ENCODE peak calls at places on chromosomes 1 and 21, in ten cellular contexts. J is Daoy; V is hepatic stellate cell; S is left lung; D is AG09309; H is bronchial epithelial cell; O is NCI-H345; Q is stimulated activated CD4-positive, alpha-beta T cell treated with anti-CD3 and anti-CD28 coated beads, Interleukin-2, amount 100 ng/mL, for 48 hours; Z is anterior cingulate cortex; C is endothelial cell. N is an unnamed sample.

GRCh38 chr1:21845646-21846641 is 33.9 kb downstream of the LDLRAD2 start:
- DNase-seq in Q (no peak), V (no peak), H (no peak), C (no peak), Z (no peak), O (no peak), D (no peak), J (no peak), S (no peak), N (no peak)

GRCh38 chr21:30340714-30341573 is 3.5 kb upstream of the KRTAP27-1 start:
- DNase-seq in C (peak; percentile 48), S (no peak), Q (peak; percentile 32), Z (no peak), O (peak; percentile 15), D (no peak), H (peak; percentile 56), J (peak; percentile 51), V (peak; percentile 11), N (peak; percentile 66)

GRCh38 chr1:76285578-76286135 is 211.1 kb downstream of the ST6GALNAC3 start:
- DNase-seq in S (no peak), C (no peak), Q (no peak), D (no peak), H (no peak), V (no peak), Z (peak; percentile 13), O (no peak), J (no peak), N (no peak)

GRCh38 chr1:92475029-92475428 is 11.7 kb downstream of the GFI1 start:
- DNase-seq in O (no peak), C (no peak), D (no peak), Z (no peak), S (no peak), Q (no peak), V (no peak), J (no peak), H (no peak), N (no peak)

GRCh38 chr1:186078245-186078644 is 296.8 kb downstream of the TPR start:
- DNase-seq in H (peak; percentile 26), Q (no peak), O (no peak), C (no peak), V (no peak), D (no peak), S (no peak), J (no peak), Z (no peak), N (peak; percentile 10)

GRCh38 chr1:10992864-10993263 is 19.6 kb upstream of the TARDBP start:
- DNase-seq in D (no peak), Q (no peak), S (no peak), C (no peak), H (no peak), O (no peak), J (no peak), Z (no peak), V (no peak), N (no peak)

GRCh38 chr1:19689131-19689757 is 24.6 kb downstream of the HTR6 start:
- DNase-seq in S (no peak), Z (no peak), Q (no peak), J (no peak), H (no peak), C (no peak), D (no peak), O (no peak), V (no peak), N (no peak)

GRCh38 chr1:54976747-54977146 is 3.7 kb upstream of the TMEM61 start:
- DNase-seq in H (no peak), O (peak; percentile 80), Z (no peak), V (no peak), C (no peak), J (no peak), D (no peak), Q (no peak), S (no peak), N (no peak)

GRCh38 chr21:30620522-30620921 is at the start of gene KRTAP20-4:
- DNase-seq in C (no peak), Q (no peak), Z (no peak), H (no peak), O (no peak), J (no peak), D (no peak), V (no peak), S (no peak), N (no peak)

GRCh38 chr1:192573499-192573898 is 2.1 kb upstream of the RGS1 start:
- DNase-seq in V (peak; percentile 14), Q (no peak), D (no peak), J (peak; percentile 45), Z (no peak), C (no peak), O (no peak), S (no peak), H (peak; percentile 30), N (no peak)

GRCh38 chr1:193755441-193755840 is 569.0 kb upstream of the B3GALT2 start:
- DNase-seq in V (no peak), H (no peak), Q (no peak), C (no peak), S (no peak), O (no peak), Z (no peak), D (no peak), J (no peak), N (no peak)

GRCh38 chr1:205259998-205260397 is 32.3 kb downstream of the TMCC2 start:
- DNase-seq in C (no peak), Q (no peak), S (no peak), J (no peak), O (no peak), Z (no peak), V (no peak), D (no peak), H (no peak), N (no peak)

GRCh38 chr1:178230881-178231409 is 137.0 kb downstream of the RASAL2 start:
- DNase-seq in Q (no peak), V (no peak), C (no peak), O (no peak), D (no peak), Z (no peak), J (no peak), S (no peak), H (no peak), N (no peak)

GRCh38 chr1:65471901-65472332 is 51.4 kb downstream of the LEPR start:
- DNase-seq in Q (no peak), H (no peak), D (peak; percentile 33), J (no peak), V (no peak), O (no peak), S (no peak), Z (no peak), C (no peak), N (no peak)

GRCh38 chr1:214377886-214378285 is 96.9 kb downstream of the SMYD2 start:
- DNase-seq in Q (no peak), H (no peak), Z (no peak), O (no peak), D (no peak), S (no peak), C (no peak), V (peak; percentile 82), J (peak; percentile 70), N (no peak)

GRCh38 chr1:18532390-18533170 is 51.9 kb downstream of the KLHDC7A start:
- DNase-seq in Z (no peak), V (no peak), J (no peak), Q (no peak), D (no peak), H (no peak), S (no peak), O (no peak), C (no peak), N (no peak)

GRCh38 chr1:172241540-172241939 is 178.9 kb upstream of the C1orf105 start:
- DNase-seq in Z (no peak), S (no peak), H (no peak), O (no peak), J (no peak), Q (no peak), D (no peak), C (no peak), V (no peak), N (no peak)

GRCh38 chr1:53526451-53527101 is 67.4 kb downstream of the DMRTB1 start:
- DNase-seq in C (no peak), H (no peak), S (peak; percentile 57), Q (no peak), D (peak; percentile 27), V (peak; percentile 99), O (no peak), Z (no peak), J (no peak), N (no peak)

GRCh38 chr21:14737922-14738321 is 191.8 kb upstream of the SAMSN1 start:
- DNase-seq in C (peak; percentile 7), J (peak; percentile 4), D (no peak), H (peak; percentile 59), O (no peak), Q (peak; percentile 43), Z (no peak), S (no peak), V (no peak), N (peak; percentile 4)

GRCh38 chr1:229221106-229222019 is 49.5 kb upstream of the RAB4A start:
- DNase-seq in H (peak; percentile 76), O (peak; percentile 96), C (no peak), V (no peak), Q (no peak), D (no peak), Z (no peak), J (peak; percentile 65), S (no peak), N (no peak)

GRCh38 chr1:239909894-239910293 is 181.8 kb upstream of the FMN2 start:
- DNase-seq in S (peak; percentile 81), C (no peak), D (peak; percentile 85), J (peak; percentile 50), H (peak; percentile 39), V (no peak), O (no peak), Q (no peak), Z (no peak), N (no peak)

GRCh38 chr1:41122851-41123518 is 101.5 kb upstream of the SLFNL1 start:
- DNase-seq in Q (peak; percentile 5), S (no peak), J (peak; percentile 48), O (peak; percentile 9), H (peak; percentile 89), V (peak; percentile 52), C (peak; percentile 24), D (peak; percentile 71), Z (no peak), N (peak; percentile 94)

GRCh38 chr1:228314658-228315483 is 91.8 kb downstream of the TRIM11 start:
- DNase-seq in Z (no peak), D (no peak), C (no peak), O (no peak), S (peak; percentile 24), Q (no peak), V (no peak), H (no peak), J (no peak), N (no peak)

GRCh38 chr1:243621973-243622372 is 228.1 kb downstream of the AKT3 start:
- DNase-seq in S (no peak), C (no peak), Z (no peak), J (no peak), V (no peak), H (no peak), O (no peak), D (no peak), Q (no peak), N (no peak)